ENCODE peak calls at places on chromosomes 11 and 22, in seven cellular contexts. R is SK-N-SH, T is HCT116, W is K562, C is HepG2, K is H1, S is GM12878. L is an unnamed sample.

GRCh38 chr22:35567794-35568193 is 27.2 kb downstream of the RASD2 start:
- DNase-seq in R (no peak), T (no peak), W (no peak), C (no peak), K (no peak), S (no peak), L (no peak)

GRCh38 chr22:38203090-38203810 is 1.5 kb downstream of the MAFF start:
- DNase-seq in R (peak; percentile 50), T (no peak), W (peak; percentile 49), C (peak; percentile 46), K (no peak), S (no peak), L (no peak)

GRCh38 chr11:17019231-17019630 is 5.0 kb upstream of the PLEKHA7 start:
- DNase-seq in R (no peak), T (no peak), W (no peak), C (no peak), K (no peak), S (no peak), L (no peak)

GRCh38 chr11:122095950-122096942 is 19.8 kb downstream of the BLID start:
- DNase-seq in R (no peak), T (no peak), W (no peak), C (no peak), K (no peak), S (no peak), L (no peak)

GRCh38 chr22:31879585-31879984 is 64.8 kb upstream of the YWHAH start:
- DNase-seq in R (no peak), T (no peak), W (no peak), C (no peak), K (no peak), S (no peak), L (no peak)

GRCh38 chr11:71294846-71295600 is 42.6 kb upstream of the SHANK2 start:
- DNase-seq in R (no peak), T (no peak), W (no peak), C (no peak), K (no peak), S (no peak), L (no peak)

GRCh38 chr11:122140535-122140934 is 24.5 kb upstream of the BLID start:
- DNase-seq in R (no peak), T (no peak), W (no peak), C (no peak), K (no peak), S (no peak), L (no peak)

GRCh38 chr22:27050771-27051170 is 393.4 kb downstream of the MIAT start:
- DNase-seq in R (no peak), T (no peak), W (no peak), C (no peak), K (no peak), S (no peak), L (no peak)

GRCh38 chr11:13595166-13595565 is 73.3 kb upstream of the FAR1 start:
- DNase-seq in R (no peak), T (no peak), W (no peak), C (no peak), K (no peak), S (no peak), L (no peak)

GRCh38 chr11:14519692-14520085 is 497 bp downstream of the PSMA1 start:
- DNase-seq in R (no peak), T (no peak), W (no peak), C (no peak), K (no peak), S (peak; percentile 9), L (no peak)

GRCh38 chr22:48563118-48563965 is 1264.3 kb downstream of the BRD1 start:
- DNase-seq in R (no peak), T (no peak), W (no peak), C (no peak), K (no peak), S (no peak), L (no peak)

GRCh38 chr11:63521896-63522295 is 14.7 kb upstream of the PLAAT4 start:
- DNase-seq in R (no peak), T (no peak), W (no peak), C (no peak), K (no peak), S (no peak), L (no peak)

GRCh38 chr22:30873086-30873650 is 95.4 kb downstream of the MORC2 start:
- DNase-seq in R (peak; percentile 9), T (no peak), W (no peak), C (no peak), K (no peak), S (no peak), L (no peak)

GRCh38 chr22:17694752-17695151 is 56.2 kb downstream of the BCL2L13 start:
- DNase-seq in R (no peak), T (no peak), W (no peak), C (no peak), K (no peak), S (no peak), L (no peak)

GRCh38 chr11:66264893-66265292 is 3.5 kb upstream of the RAB1B start:
- DNase-seq in R (peak; percentile 59), T (no peak), W (peak; percentile 68), C (no peak), K (no peak), S (no peak), L (no peak)

GRCh38 chr11:47189100-47189834 is 3.0 kb upstream of the PACSIN3 start:
- DNase-seq in R (no peak), T (no peak), W (peak; percentile 12), C (peak; percentile 99), K (no peak), S (no peak), L (peak; percentile 95)

GRCh38 chr11:19800714-19801519 is 88.3 kb downstream of the NAV2 start:
- DNase-seq in R (no peak), T (no peak), W (no peak), C (no peak), K (no peak), S (no peak), L (no peak)

GRCh38 chr11:3837793-3838192 is 3.0 kb downstream of the RHOG start:
- DNase-seq in R (no peak), T (no peak), W (peak; percentile 89), C (no peak), K (no peak), S (no peak), L (no peak)

GRCh38 chr11:80163011-80163410 is 722.2 kb upstream of the TENM4 start:
- DNase-seq in R (no peak), T (no peak), W (no peak), C (no peak), K (no peak), S (no peak), L (no peak)

DNA sequence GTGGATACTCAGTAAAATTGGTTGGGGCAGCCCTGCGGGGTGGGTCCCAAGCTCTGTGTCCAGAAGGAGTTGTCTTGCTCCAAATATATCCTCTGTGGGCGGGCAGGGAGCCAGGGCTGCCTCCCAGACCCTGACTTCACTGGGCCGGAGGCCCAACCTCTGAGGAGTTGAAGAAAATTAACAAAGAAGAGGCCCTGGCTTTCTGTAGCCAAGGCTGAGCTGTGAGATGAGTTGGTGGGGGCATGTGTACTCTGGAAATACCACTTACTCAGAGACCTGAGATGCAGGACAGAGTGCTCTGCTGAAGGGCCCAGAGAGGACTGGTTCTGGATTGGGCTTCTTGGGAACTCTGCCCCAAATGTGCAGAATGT is 96.3 kb downstream of the SWAP70 start:
- DNase-seq in R (no peak), T (no peak), W (no peak), C (no peak), K (no peak), S (no peak), L (no peak)
- TF ChIP-seq JUND in R (no peak), T (no peak), W (no peak), C (no peak), K (no peak), S (no peak), L (no peak)

DNA sequence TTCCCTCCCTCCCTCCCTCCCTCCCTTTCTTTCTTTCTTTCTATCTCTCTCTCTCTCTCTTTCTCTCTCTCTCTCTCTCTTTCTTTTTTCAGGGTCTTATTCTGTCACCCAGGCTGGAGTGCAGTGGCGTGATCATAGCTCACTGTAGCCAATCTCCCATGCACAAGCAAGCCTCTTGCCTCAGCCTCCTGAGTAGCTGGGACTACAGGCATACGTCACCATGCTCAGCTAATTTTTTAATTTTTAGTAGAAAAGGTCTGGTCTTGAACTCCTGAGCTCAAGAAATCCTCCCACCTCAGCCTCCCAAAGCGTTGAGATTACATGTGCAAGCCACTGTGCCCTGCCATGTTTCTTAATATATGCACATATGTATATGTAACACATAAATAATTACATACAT is 19.0 kb downstream of the TSKU start:
- DNase-seq in R (no peak), T (no peak), W (no peak), C (no peak), K (no peak), S (no peak), L (no peak)
- TF ChIP-seq JUND in R (no peak), T (no peak), W (no peak), C (no peak), K (no peak), S (no peak), L (no peak)

GRCh38 chr22:29692327-29692640 is 27.5 kb upstream of the CABP7 start:
- DNase-seq in R (no peak), T (no peak), W (no peak), C (no peak), K (no peak), S (no peak), L (no peak)

GRCh38 chr22:29695129-29695926 is 24.5 kb upstream of the CABP7 start:
- DNase-seq in R (peak; percentile 86), T (no peak), W (no peak), C (no peak), K (no peak), S (no peak), L (no peak)

GRCh38 chr22:29691636-29692326 is 28.0 kb upstream of the CABP7 start:
- DNase-seq in R (no peak), T (no peak), W (peak; percentile 8), C (no peak), K (peak; percentile 66), S (no peak), L (peak; percentile 42)

GRCh38 chr22:29693671-29694070 is 26.1 kb upstream of the CABP7 start:
- DNase-seq in R (no peak), T (no peak), W (no peak), C (no peak), K (no peak), S (no peak), L (no peak)

DNA sequence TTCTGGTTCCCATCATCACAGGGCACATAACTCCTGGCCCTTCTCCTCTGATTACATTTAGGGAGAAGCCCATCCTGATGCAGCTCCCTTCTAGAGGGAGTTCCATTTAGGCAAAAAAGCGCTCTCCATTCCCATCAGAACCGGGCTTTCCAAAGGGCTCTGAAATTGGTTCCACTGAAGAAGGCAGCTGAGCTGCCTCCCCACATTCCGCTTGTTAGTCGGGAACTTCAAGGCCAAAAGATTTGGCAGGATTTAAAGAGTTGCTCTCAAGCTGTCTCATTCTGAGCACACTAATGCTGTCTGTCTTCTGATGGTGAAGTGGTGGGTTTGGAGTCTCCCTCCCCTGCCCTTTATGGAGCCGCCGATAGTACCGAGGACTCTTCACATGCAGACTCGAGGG is 26.7 kb upstream of the CABP7 start:
- DNase-seq in R (no peak), T (no peak), W (no peak), C (no peak), K (no peak), S (no peak), L (no peak)
- TF ChIP-seq JUND in R (no peak), T (no peak), W (no peak), C (no peak), K (no peak), S (no peak), L (no peak)

DNA sequence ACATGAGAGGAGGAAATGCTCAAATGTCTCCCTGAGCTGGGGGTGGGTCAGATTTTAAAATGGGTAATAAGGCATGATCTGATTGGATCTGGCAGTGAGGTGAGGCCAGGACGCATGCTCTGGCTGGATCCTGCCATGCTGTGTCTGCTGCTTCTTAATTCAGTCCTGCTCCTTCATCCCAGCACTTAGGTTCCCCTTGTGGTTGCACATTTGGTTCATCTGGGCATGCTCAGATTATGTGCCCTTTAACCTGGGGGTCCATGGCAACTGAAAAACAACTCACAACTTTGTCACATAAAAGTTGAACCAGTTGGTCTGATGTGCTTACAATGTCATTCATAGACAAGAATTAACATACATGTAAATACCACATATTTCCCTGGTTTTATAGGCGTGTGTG is 67.9 kb downstream of the PIWIL4 start:
- DNase-seq in R (no peak), T (peak; percentile 7), W (peak; percentile 58), C (no peak), K (no peak), S (no peak), L (no peak)
- TF ChIP-seq JUND in R (no peak), T (no peak), W (no peak), C (no peak), K (no peak), S (no peak), L (no peak)

L was measured in T47D.